ENCODE peak calls at places on chromosomes 1 and 21, in four cellular contexts. One of them, this sample, is unnamed.

GRCh38 chr1:194710671-194711070 is 1524.3 kb upstream of the B3GALT2 start:
- DNase-seq in adrenal gland: no peak
- DNase-seq in sigmoid colon: no peak
- DNase-seq in mesendoderm: no peak
- DNase-seq in this sample: no peak

GRCh38 chr1:119731060-119731459 is 19.3 kb downstream of the PHGDH start:
- DNase-seq in adrenal gland: no peak
- DNase-seq in sigmoid colon: no peak
- DNase-seq in mesendoderm: peak; percentile 47
- DNase-seq in this sample: no peak

GRCh38 chr1:15323989-15324866 is 77.2 kb downstream of the FHAD1 start:
- DNase-seq in adrenal gland: no peak
- DNase-seq in sigmoid colon: no peak
- DNase-seq in mesendoderm: peak; percentile 25
- DNase-seq in this sample: no peak

GRCh38 chr1:212958175-212958574 is 7.8 kb downstream of the VASH2 start:
- DNase-seq in adrenal gland: no peak
- DNase-seq in sigmoid colon: no peak
- DNase-seq in mesendoderm: peak; percentile 69
- DNase-seq in this sample: no peak

GRCh38 chr1:151213560-151213959 is 15.2 kb downstream of the PIP5K1A start:
- DNase-seq in adrenal gland: no peak
- DNase-seq in sigmoid colon: no peak
- DNase-seq in mesendoderm: no peak
- DNase-seq in this sample: no peak

GRCh38 chr1:218711884-218712674 is 366.9 kb downstream of the TGFB2 start:
- DNase-seq in adrenal gland: no peak
- DNase-seq in sigmoid colon: peak; percentile 71
- DNase-seq in mesendoderm: no peak
- DNase-seq in this sample: no peak

GRCh38 chr1:32159189-32159588 is 20.3 kb upstream of the TXLNA start:
- DNase-seq in adrenal gland: no peak
- DNase-seq in sigmoid colon: no peak
- DNase-seq in mesendoderm: no peak
- DNase-seq in this sample: no peak

GRCh38 chr1:56867491-56867890 is 12.9 kb downstream of the C8A start:
- DNase-seq in adrenal gland: no peak
- DNase-seq in sigmoid colon: no peak
- DNase-seq in mesendoderm: no peak
- DNase-seq in this sample: no peak

GRCh38 chr1:165954940-165955339 is 127.5 kb downstream of the UCK2 start:
- DNase-seq in adrenal gland: no peak
- DNase-seq in sigmoid colon: no peak
- DNase-seq in mesendoderm: no peak
- DNase-seq in this sample: peak; percentile 93

GRCh38 chr1:239197871-239198270 is 188.5 kb upstream of the CHRM3 start:
- DNase-seq in adrenal gland: no peak
- DNase-seq in sigmoid colon: no peak
- DNase-seq in mesendoderm: no peak
- DNase-seq in this sample: no peak

GRCh38 chr1:207418336-207418735 is 35.8 kb upstream of the CR2 start:
- DNase-seq in adrenal gland: no peak
- DNase-seq in sigmoid colon: no peak
- DNase-seq in mesendoderm: no peak
- DNase-seq in this sample: no peak

GRCh38 chr1:231390071-231390470 is 32.0 kb downstream of the EGLN1 start:
- DNase-seq in adrenal gland: no peak
- DNase-seq in sigmoid colon: no peak
- DNase-seq in mesendoderm: no peak
- DNase-seq in this sample: no peak

GRCh38 chr21:31780944-31781343 is 49.0 kb upstream of the SCAF4 start:
- DNase-seq in adrenal gland: no peak
- DNase-seq in sigmoid colon: no peak
- DNase-seq in mesendoderm: no peak
- DNase-seq in this sample: no peak

GRCh38 chr1:14929547-14930223 is 223.9 kb upstream of the TMEM51 start:
- DNase-seq in adrenal gland: peak; percentile 78
- DNase-seq in sigmoid colon: no peak
- DNase-seq in mesendoderm: no peak
- DNase-seq in this sample: peak; percentile 58

GRCh38 chr1:31354266-31354665 is 18.6 kb downstream of the FABP3 start:
- DNase-seq in adrenal gland: peak; percentile 55
- DNase-seq in sigmoid colon: no peak
- DNase-seq in mesendoderm: no peak
- DNase-seq in this sample: no peak

GRCh38 chr1:246798107-246798506 is 73.9 kb downstream of the SCCPDH start:
- DNase-seq in adrenal gland: no peak
- DNase-seq in sigmoid colon: no peak
- DNase-seq in mesendoderm: no peak
- DNase-seq in this sample: no peak

GRCh38 chr21:41328660-41329300 is 12.2 kb downstream of the FAM3B start:
- DNase-seq in adrenal gland: no peak
- DNase-seq in sigmoid colon: no peak
- DNase-seq in mesendoderm: peak; percentile 30
- DNase-seq in this sample: no peak

GRCh38 chr1:212609701-212610574 is 1.4 kb downstream of the ATF3 start:
- DNase-seq in adrenal gland: no peak
- DNase-seq in sigmoid colon: peak; percentile 74
- DNase-seq in mesendoderm: no peak
- DNase-seq in this sample: no peak

GRCh38 chr1:230067871-230068814 is 1.1 kb downstream of the GALNT2 start:
- DNase-seq in adrenal gland: peak; percentile 45
- DNase-seq in sigmoid colon: no peak
- DNase-seq in mesendoderm: peak; percentile 68
- DNase-seq in this sample: no peak

DNA sequence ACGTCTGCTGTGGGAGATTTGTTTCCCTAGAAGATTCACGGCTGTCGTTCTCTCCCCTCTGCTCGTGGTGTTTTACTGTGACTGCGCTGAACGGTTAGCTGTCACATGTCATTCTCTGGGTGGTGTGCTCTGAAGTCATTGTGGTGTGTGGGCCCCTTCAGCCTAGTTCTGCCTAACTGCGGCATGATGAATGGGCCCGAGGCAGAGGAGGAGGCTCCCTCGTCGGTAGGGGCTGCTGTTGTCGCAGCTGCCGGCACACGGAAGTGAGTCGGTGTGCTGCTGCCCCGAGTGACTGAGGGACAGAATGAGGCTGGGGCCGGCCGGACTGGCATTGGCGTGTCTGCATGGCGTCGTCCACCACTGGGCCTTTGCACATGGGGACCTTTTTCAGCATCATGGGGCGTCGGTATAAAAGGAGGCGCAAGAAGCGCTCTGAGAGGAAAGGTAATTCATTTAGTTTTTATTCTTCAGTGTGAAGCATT is 77.9 kb downstream of the ADARB1 start:
- DNase-seq in adrenal gland: no peak
- DNase-seq in sigmoid colon: peak; percentile 80
- DNase-seq in mesendoderm: peak; percentile 71
- DNase-seq in this sample: no peak
- H3K4me3 ChIP-seq in adrenal gland: no peak overlapping the region
- H3K4me3 ChIP-seq in sigmoid colon: no peak overlapping the region
- H3K4me3 ChIP-seq in mesendoderm: no peak overlapping the region
- H3K4me3 ChIP-seq in this sample: no peak overlapping the region

GRCh38 chr1:13513063-13513884 is 529 bp downstream of the LRRC38 start:
- DNase-seq in adrenal gland: no peak
- DNase-seq in sigmoid colon: no peak
- DNase-seq in mesendoderm: peak; percentile 63
- DNase-seq in this sample: no peak
- H3K4me3 ChIP-seq in adrenal gland: peak overlapping the region; percentile 22
- H3K4me3 ChIP-seq in sigmoid colon: no peak overlapping the region
- H3K4me3 ChIP-seq in mesendoderm: no peak overlapping the region
- H3K4me3 ChIP-seq in this sample: no peak overlapping the region

GRCh38 chr1:245180496-245180895 is 25.7 kb downstream of the KIF26B start:
- DNase-seq in adrenal gland: no peak
- DNase-seq in sigmoid colon: no peak
- DNase-seq in mesendoderm: no peak
- DNase-seq in this sample: no peak
- H3K4me3 ChIP-seq in adrenal gland: no peak overlapping the region
- H3K4me3 ChIP-seq in sigmoid colon: no peak overlapping the region
- H3K4me3 ChIP-seq in mesendoderm: no peak overlapping the region
- H3K4me3 ChIP-seq in this sample: no peak overlapping the region

DNA sequence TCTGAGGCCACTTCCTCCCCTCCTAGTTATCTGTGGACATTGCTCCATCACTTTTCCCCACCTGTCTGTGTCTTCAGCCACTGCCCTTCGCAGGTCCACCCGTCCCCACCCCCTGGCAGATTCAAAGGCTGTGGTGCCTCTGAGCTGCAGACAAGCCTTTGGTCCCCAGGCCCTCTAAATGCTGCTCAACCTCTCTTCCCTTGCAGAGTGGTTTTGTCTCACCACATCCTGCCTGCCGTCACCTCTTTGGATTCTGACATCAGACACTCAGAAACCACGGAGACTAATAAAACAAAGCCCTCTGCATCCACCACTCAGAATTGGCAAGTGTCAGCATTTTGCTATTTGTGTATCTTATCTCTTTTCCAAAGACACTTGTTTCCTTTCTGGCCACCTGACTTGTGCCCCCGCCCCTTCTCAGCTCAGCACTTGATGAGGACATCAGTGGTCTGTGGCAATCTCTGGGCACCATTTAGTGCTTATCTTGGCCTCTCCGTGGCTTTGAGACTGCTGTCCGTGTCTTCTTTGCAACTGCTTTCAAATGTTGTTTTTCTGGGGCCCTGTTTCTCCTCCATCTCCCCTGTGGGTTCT is 7.7 kb downstream of the CNIH3 start:
- DNase-seq in adrenal gland: no peak
- DNase-seq in sigmoid colon: no peak
- DNase-seq in mesendoderm: peak; percentile 73
- DNase-seq in this sample: peak; percentile 80
- H3K4me3 ChIP-seq in adrenal gland: no peak overlapping the region
- H3K4me3 ChIP-seq in sigmoid colon: no peak overlapping the region
- H3K4me3 ChIP-seq in mesendoderm: no peak overlapping the region
- H3K4me3 ChIP-seq in this sample: no peak overlapping the region

DNA sequence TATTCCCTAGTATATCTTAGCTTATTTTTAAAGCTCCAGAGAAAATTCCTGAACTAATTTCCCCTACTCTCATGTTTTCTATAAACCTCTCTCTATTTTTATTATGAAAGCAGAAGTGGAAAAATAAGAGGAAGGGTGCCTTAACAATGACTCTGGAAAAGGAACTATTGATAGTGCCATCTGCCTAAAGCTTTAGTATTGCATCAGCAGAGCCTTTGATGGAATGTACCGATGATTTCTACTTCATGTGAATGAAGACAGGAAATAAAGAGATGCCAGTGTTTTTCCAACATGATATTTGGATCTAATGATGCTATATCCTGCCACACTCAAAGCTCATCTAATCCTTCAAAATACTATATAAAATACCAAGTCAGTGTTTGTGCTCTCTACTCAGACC is 35.1 kb downstream of the TNFSF18 start:
- DNase-seq in adrenal gland: no peak
- DNase-seq in sigmoid colon: no peak
- DNase-seq in mesendoderm: no peak
- DNase-seq in this sample: no peak
- H3K4me3 ChIP-seq in adrenal gland: no peak overlapping the region
- H3K4me3 ChIP-seq in sigmoid colon: no peak overlapping the region
- H3K4me3 ChIP-seq in mesendoderm: no peak overlapping the region
- H3K4me3 ChIP-seq in this sample: no peak overlapping the region

This sample was measured in HFF-Myc.